ENCODE peak calls at places on chromosomes 16 and 17, in five cellular contexts. M is glutamatergic neuron, F is lower leg skin, E is fibroblast of pulmonary artery, C is hypothalamus. W is an unnamed sample.

GRCh38 chr17:20008242-20009051 is 712 bp upstream of the SPECC1 start:
- DNase-seq in C (peak; percentile 51), F (no peak), M (peak; percentile 37), E (peak; percentile 3), W (no peak)

GRCh38 chr16:20814761-20815160 is 8.4 kb downstream of the REXO5 start:
- DNase-seq in M (no peak), E (no peak), C (no peak), F (no peak), W (no peak)

GRCh38 chr17:17236295-17237025 is 508 bp downstream of the FLCN start:
- DNase-seq in F (peak; percentile 90), E (peak; percentile 26), M (peak; percentile 47), C (no peak), W (no peak)

GRCh38 chr16:49700222-49700927 is 155.5 kb downstream of the ZNF423 start:
- DNase-seq in E (no peak), M (peak; percentile 70), F (peak; percentile 89), C (no peak), W (no peak)

GRCh38 chr16:12147681-12148479 is 171.3 kb downstream of the SNX29 start:
- DNase-seq in C (no peak), F (no peak), M (no peak), E (no peak), W (no peak)

GRCh38 chr17:39668141-39668924 is at the start of gene PNMT:
- DNase-seq in E (peak; percentile 61), F (peak; percentile 94), C (peak; percentile 28), M (peak; percentile 86), W (no peak)

GRCh38 chr16:69930117-69930776 is 20.9 kb upstream of the CLEC18A start:
- DNase-seq in F (no peak), C (peak; percentile 32), M (no peak), E (peak; percentile 75), W (peak; percentile 28)

GRCh38 chr17:14354807-14355206 is 53.9 kb downstream of the HS3ST3B1 start:
- DNase-seq in F (no peak), C (no peak), M (no peak), E (no peak), W (no peak)